ENCODE peak calls at places on chromosomes 7 and 10, in nine cellular contexts. W, K, H, N, T, Q, F, Y and M are unnamed samples.

GRCh38 chr10:6161913-6162312 is 40.8 kb upstream of the PFKFB3 start:
- DNase-seq in W (no peak), K (no peak), H (no peak), N (no peak), T (no peak), Q (no peak), F (no peak), Y (no peak), M (no peak)

GRCh38 chr10:91164520-91165065 is 55.9 kb upstream of the PCGF5 start:
- DNase-seq in W (no peak), K (no peak), H (no peak), N (no peak), T (peak; percentile 26), Q (peak; percentile 61), F (no peak), Y (no peak), M (no peak)

GRCh38 chr7:151428393-151429231 is 11.3 kb downstream of the CRYGN start:
- DNase-seq in W (no peak), K (no peak), H (no peak), N (no peak), T (peak; percentile 91), Q (peak; percentile 79), F (no peak), Y (no peak), M (no peak)

GRCh38 chr10:113704637-113705343 is 25.1 kb downstream of the CASP7 start:
- DNase-seq in W (no peak), K (peak; percentile 25), H (no peak), N (no peak), T (peak; percentile 64), Q (peak; percentile 57), F (no peak), Y (no peak), M (no peak)

GRCh38 chr7:149788300-149788851 is 15.0 kb upstream of the ZNF467 start:
- DNase-seq in W (no peak), K (no peak), H (no peak), N (no peak), T (no peak), Q (no peak), F (no peak), Y (no peak), M (no peak)

GRCh38 chr10:68406111-68406814 is 814 bp downstream of the RUFY2 start:
- DNase-seq in W (peak; percentile 48), K (peak; percentile 79), H (peak; percentile 48), N (peak; percentile 86), T (peak; percentile 87), Q (peak; percentile 48), F (peak; percentile 57), Y (peak; percentile 2), M (no peak)

GRCh38 chr10:51789903-51790302 is 90.5 kb upstream of the CSTF2T start:
- DNase-seq in W (no peak), K (no peak), H (no peak), N (no peak), T (no peak), Q (no peak), F (no peak), Y (no peak), M (no peak)

GRCh38 chr10:121368347-121369025 is 229.8 kb downstream of the FGFR2 start:
- DNase-seq in W (no peak), K (no peak), H (no peak), N (no peak), T (peak; percentile 42), Q (no peak), F (no peak), Y (no peak), M (no peak)

GRCh38 chr10:19168584-19168983 is 120.0 kb downstream of the MALRD1 start:
- DNase-seq in W (no peak), K (no peak), H (no peak), N (no peak), T (peak; percentile 64), Q (no peak), F (no peak), Y (no peak), M (no peak)
- TF ChIP-seq CTCF in W (peak; percentile 14), K (no peak), H (no peak), N (no peak), T (peak; percentile 61), Q (no peak), F (no peak), Y (peak; percentile 59), M (no peak)

GRCh38 chr7:999149-999883 is 16.3 kb downstream of the CYP2W1 start:
- DNase-seq in W (no peak), K (no peak), H (no peak), N (no peak), T (no peak), Q (no peak), F (no peak), Y (no peak), M (no peak)
- TF ChIP-seq CTCF in W (no peak), K (no peak), H (no peak), N (no peak), T (no peak), Q (no peak), F (no peak), Y (no peak), M (no peak)

GRCh38 chr10:130045091-130045652 is 65.5 kb downstream of the C10orf143 start:
- DNase-seq in W (no peak), K (no peak), H (no peak), N (peak; percentile 73), T (peak; percentile 63), Q (peak; percentile 48), F (no peak), Y (no peak), M (no peak)
- TF ChIP-seq CTCF in W (peak; percentile 15), K (no peak), H (no peak), N (no peak), T (peak; percentile 59), Q (peak; percentile 48), F (no peak), Y (no peak), M (no peak)

GRCh38 chr10:110448682-110449418 is 48.9 kb upstream of the DUSP5 start:
- DNase-seq in W (no peak), K (no peak), H (no peak), N (peak; percentile 70), T (no peak), Q (no peak), F (no peak), Y (no peak), M (no peak)

GRCh38 chr10:110447886-110448285 is 49.8 kb upstream of the DUSP5 start:
- DNase-seq in W (no peak), K (no peak), H (no peak), N (peak; percentile 65), T (no peak), Q (peak; percentile 33), F (no peak), Y (no peak), M (no peak)

GRCh38 chr10:110445871-110446270 is 51.8 kb upstream of the DUSP5 start:
- DNase-seq in W (no peak), K (no peak), H (no peak), N (peak; percentile 52), T (no peak), Q (no peak), F (no peak), Y (no peak), M (no peak)

GRCh38 chr10:110446277-110446676 is 51.4 kb upstream of the DUSP5 start:
- DNase-seq in W (no peak), K (no peak), H (no peak), N (no peak), T (no peak), Q (no peak), F (no peak), Y (no peak), M (no peak)

DNA sequence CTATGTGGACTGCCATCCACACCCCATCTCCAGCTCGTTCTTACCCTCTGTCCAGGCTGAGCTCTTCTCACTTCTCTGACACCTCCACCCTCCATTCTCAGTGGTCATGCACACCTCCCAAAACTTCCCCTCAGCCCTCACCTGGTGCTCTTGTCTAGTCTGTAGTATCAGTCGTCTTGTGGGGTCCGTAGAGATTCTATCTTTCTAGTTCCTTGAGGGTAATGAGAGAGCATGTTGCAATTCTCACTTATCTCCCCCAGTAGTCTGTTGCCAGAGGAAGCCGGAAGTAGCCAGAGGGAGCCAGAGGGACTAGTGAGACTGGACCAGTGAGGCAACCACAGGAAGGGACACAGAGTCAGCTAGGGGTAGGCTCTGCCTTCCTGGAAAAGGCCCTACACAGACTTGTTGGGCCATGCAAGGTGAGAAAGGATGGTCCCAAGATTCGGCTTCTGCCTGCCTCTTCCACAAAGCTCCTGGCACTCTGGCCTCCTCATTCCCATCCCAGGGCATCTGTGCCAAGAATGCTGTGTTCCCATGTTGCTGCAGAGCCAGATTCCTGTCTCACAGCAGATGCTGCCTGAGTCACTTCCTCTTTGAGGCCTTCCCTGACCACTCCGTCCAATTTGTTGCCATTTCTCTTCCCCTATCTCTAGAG is 50.6 kb upstream of the DUSP5 start:
- DNase-seq in W (no peak), K (no peak), H (no peak), N (peak; percentile 72), T (no peak), Q (peak; percentile 95), F (no peak), Y (peak; percentile 73), M (no peak)
- TF ChIP-seq CTCF in W (no peak), K (no peak), H (no peak), N (no peak), T (no peak), Q (peak; percentile 39), F (no peak), Y (peak; percentile 38), M (no peak)

GRCh38 chr7:98289333-98289875 is 7.9 kb downstream of the BRI3 start:
- DNase-seq in W (no peak), K (no peak), H (no peak), N (no peak), T (no peak), Q (no peak), F (no peak), Y (no peak), M (no peak)

GRCh38 chr7:98293265-98293664 is 11.8 kb downstream of the BRI3 start:
- DNase-seq in W (no peak), K (no peak), H (no peak), N (no peak), T (no peak), Q (no peak), F (no peak), Y (no peak), M (no peak)

GRCh38 chr7:98294326-98294725 is 12.8 kb downstream of the BRI3 start:
- DNase-seq in W (no peak), K (no peak), H (no peak), N (no peak), T (no peak), Q (no peak), F (no peak), Y (no peak), M (no peak)

GRCh38 chr7:98293746-98294145 is 12.3 kb downstream of the BRI3 start:
- DNase-seq in W (no peak), K (no peak), H (no peak), N (no peak), T (no peak), Q (no peak), F (no peak), Y (no peak), M (no peak)

DNA sequence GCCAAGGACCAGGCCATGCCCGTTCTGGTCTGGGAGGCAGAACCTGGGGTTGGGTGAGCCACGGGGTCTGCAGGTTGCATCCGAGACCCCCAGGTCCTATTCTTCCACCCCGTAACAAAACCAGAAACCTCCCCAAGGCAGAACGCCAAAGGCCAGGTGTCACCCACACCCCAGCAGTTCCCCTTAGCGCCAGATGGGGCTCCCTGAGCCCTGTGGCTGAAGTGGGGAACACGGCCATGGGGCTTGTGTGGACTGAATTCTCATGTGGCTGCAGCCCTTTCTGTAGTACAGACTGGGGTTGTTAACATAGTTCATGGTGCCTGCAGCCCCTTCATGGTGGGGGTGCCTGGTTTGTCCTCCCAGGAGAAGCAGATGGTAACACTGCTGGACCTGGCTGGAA is 10.2 kb downstream of the BRI3 start:
- DNase-seq in W (no peak), K (no peak), H (no peak), N (no peak), T (no peak), Q (no peak), F (no peak), Y (no peak), M (no peak)
- TF ChIP-seq CTCF in W (peak; percentile 28), K (peak; percentile 41), H (no peak), N (no peak), T (peak; percentile 10), Q (no peak), F (no peak), Y (peak; percentile 16), M (no peak)